ENCODE peak calls at places on chromosomes 6 and 20, in five cellular contexts. B, Z, V, D and A are unnamed samples.
A peak's percentile ranks its signal among the peaks of the same experiment; 100 is the strongest.

GRCh38 chr6:24140572-24140971 is 14.6 kb downstream of the NRSN1 start:
- DNase-seq in B (no peak), D (peak; percentile 27), V (no peak), Z (peak; percentile 61), A (no peak)

GRCh38 chr6:4809999-4810918 is 34.1 kb downstream of the CDYL start:
- DNase-seq in V (no peak), B (no peak), D (no peak), Z (no peak), A (no peak)

GRCh38 chr6:87742106-87742505 is 40.1 kb upstream of the AKIRIN2 start:
- DNase-seq in D (no peak), Z (no peak), B (no peak), V (no peak), A (no peak)

GRCh38 chr6:81834141-81834621 is 81.7 kb upstream of the TENT5A start:
- DNase-seq in D (no peak), B (no peak), V (peak; percentile 41), Z (peak; percentile 57), A (no peak)

GRCh38 chr20:32473231-32474008 is 111.7 kb downstream of the NOL4L start:
- DNase-seq in V (no peak), D (no peak), Z (no peak), B (no peak), A (no peak)

GRCh38 chr6:166440106-166440505 is 57.4 kb upstream of the MPC1 start:
- DNase-seq in B (no peak), V (no peak), D (no peak), Z (no peak), A (no peak)

GRCh38 chr20:59765599-59766177 is 161.3 kb downstream of the PHACTR3 start:
- DNase-seq in D (no peak), B (no peak), Z (no peak), V (no peak), A (no peak)

GRCh38 chr6:29490055-29490454 is 2.3 kb upstream of the MAS1L start:
- DNase-seq in D (no peak), B (no peak), V (no peak), Z (no peak), A (no peak)

GRCh38 chr20:38997622-38998021 is 35.5 kb downstream of the DHX35 start:
- DNase-seq in B (peak; percentile 87), Z (no peak), D (no peak), V (no peak), A (no peak)

GRCh38 chr6:35310265-35310831 is 12.7 kb downstream of the DEF6 start:
- DNase-seq in Z (no peak), B (no peak), D (no peak), V (no peak), A (no peak)

GRCh38 chr6:43386492-43386891 is 17.0 kb upstream of the ZNF318 start:
- DNase-seq in V (no peak), Z (no peak), B (no peak), D (no peak), A (no peak)

GRCh38 chr20:4169360-4170214 is 154.2 kb upstream of the RNF24 start:
- DNase-seq in D (no peak), B (no peak), Z (no peak), V (no peak), A (no peak)

GRCh38 chr6:7316658-7317533 is 3.9 kb upstream of the SSR1 start:
- DNase-seq in B (no peak), Z (no peak), V (no peak), D (no peak), A (no peak)

GRCh38 chr6:53086302-53086701 is 21.1 kb downstream of the FBXO9 start:
- DNase-seq in Z (no peak), D (no peak), V (no peak), B (no peak), A (no peak)

GRCh38 chr6:53080813-53081212 is 15.6 kb downstream of the FBXO9 start:
- DNase-seq in V (no peak), Z (no peak), D (no peak), B (no peak), A (no peak)
- H3K36me3 ChIP-seq in V (peaks cover 100% of the 10 kb centered on the region), Z (peaks cover 39% of the 10 kb centered on the region), D (no peaks in the 10 kb centered on the region), B (peaks cover 17% of the 10 kb centered on the region), A (peaks cover 38% of the 10 kb centered on the region)

GRCh38 chr20:17911927-17912326 is 56.7 kb downstream of the SNX5 start:
- DNase-seq in D (no peak), Z (no peak), B (no peak), V (no peak), A (no peak)

GRCh38 chr20:17910828-17911294 is 57.7 kb downstream of the SNX5 start:
- DNase-seq in Z (peak; percentile 49), D (peak; percentile 74), V (no peak), B (no peak), A (no peak)

GRCh38 chr20:17905544-17905943 is 63.0 kb downstream of the SNX5 start:
- DNase-seq in B (no peak), Z (no peak), V (no peak), D (no peak), A (no peak)

GRCh38 chr20:17912916-17913315 is 55.7 kb downstream of the SNX5 start:
- DNase-seq in V (no peak), D (no peak), Z (no peak), B (no peak), A (no peak)

DNA sequence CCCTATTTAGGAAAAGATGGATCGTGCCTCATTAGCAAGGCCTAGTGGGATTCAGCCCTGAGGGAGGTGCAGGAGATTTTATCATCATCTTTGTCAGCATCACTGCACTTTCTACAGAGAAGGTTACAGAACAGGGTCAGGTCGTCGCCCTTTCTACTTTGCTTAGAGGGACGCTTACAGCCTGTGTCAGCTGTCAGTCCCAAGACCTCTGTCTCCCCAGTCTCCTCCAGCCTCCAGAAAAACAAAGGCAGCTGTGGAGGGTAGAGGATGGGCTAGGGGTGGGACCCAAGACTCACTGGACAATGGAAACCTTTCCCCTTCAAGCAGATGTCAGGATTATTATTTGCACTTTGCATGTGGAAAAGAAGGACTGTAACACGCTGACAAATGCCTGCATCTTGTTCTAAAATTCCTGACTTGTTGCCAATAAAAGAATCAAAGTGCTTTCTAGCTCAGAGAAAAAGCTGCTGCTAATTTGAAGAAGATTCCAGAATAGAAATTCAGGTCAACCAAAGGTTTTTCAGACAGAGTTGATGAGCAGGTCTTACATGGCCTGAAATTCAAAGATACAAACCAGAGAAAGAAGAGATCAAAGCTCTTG is 58.7 kb downstream of the SNX5 start:
- DNase-seq in D (no peak), V (no peak), B (no peak), Z (no peak), A (no peak)
- H3K27ac ChIP-seq in D (peak overlapping the region; percentile 68), V (peak overlapping the region; percentile 64), B (no peak overlapping the region), Z (peak overlapping the region; percentile 74), A (no peak overlapping the region)

GRCh38 chr20:63196756-63197470 is 19.0 kb downstream of the YTHDF1 start:
- DNase-seq in V (no peak), Z (no peak), D (no peak), B (no peak), A (no peak)
- H3K36me3 ChIP-seq in V (peaks cover 61% of the 10 kb centered on the region), Z (peaks cover 4% of the 10 kb centered on the region), D (no peaks in the 10 kb centered on the region), B (peaks cover 6% of the 10 kb centered on the region), A (peaks cover 18% of the 10 kb centered on the region)

GRCh38 chr6:143962644-143962929 is 45.5 kb downstream of the PLAGL1 start:
- DNase-seq in V (no peak), B (no peak), Z (no peak), D (peak; percentile 34), A (no peak)
- H3K27ac ChIP-seq in V (peak overlapping the region; percentile 19), B (no peak overlapping the region), Z (no peak overlapping the region), D (peak overlapping the region; percentile 31), A (no peak overlapping the region)

GRCh38 chr6:33686981-33687975 is 24.2 kb downstream of the UQCC2 start:
- DNase-seq in D (no peak), B (no peak), V (no peak), Z (no peak), A (no peak)
- H3K36me3 ChIP-seq in D (no peaks in the 10 kb centered on the region), B (peaks cover 13% of the 10 kb centered on the region), V (peaks cover 100% of the 10 kb centered on the region), Z (no peaks in the 10 kb centered on the region), A (no peaks in the 10 kb centered on the region)

GRCh38 chr20:57380081-57380750 is 11.0 kb upstream of the RBM38 start:
- DNase-seq in V (peak; percentile 23), D (no peak), B (no peak), Z (peak; percentile 20), A (no peak)

GRCh38 chr20:57379263-57379647 is 11.9 kb upstream of the RBM38 start:
- DNase-seq in D (no peak), Z (no peak), V (no peak), B (no peak), A (no peak)

GRCh38 chr20:57378646-57379262 is 12.4 kb upstream of the RBM38 start:
- DNase-seq in Z (no peak), B (no peak), V (no peak), D (no peak), A (no peak)

GRCh38 chr20:57377350-57377749 is 13.8 kb upstream of the RBM38 start:
- DNase-seq in V (no peak), Z (no peak), B (no peak), D (no peak), A (no peak)

GRCh38 chr20:57378107-57378506 is 13.1 kb upstream of the RBM38 start:
- DNase-seq in Z (no peak), D (no peak), V (peak; percentile 17), B (no peak), A (no peak)
- H3K27ac ChIP-seq in Z (no peak overlapping the region), D (no peak overlapping the region), V (no peak overlapping the region), B (no peak overlapping the region), A (no peak overlapping the region)

DNA sequence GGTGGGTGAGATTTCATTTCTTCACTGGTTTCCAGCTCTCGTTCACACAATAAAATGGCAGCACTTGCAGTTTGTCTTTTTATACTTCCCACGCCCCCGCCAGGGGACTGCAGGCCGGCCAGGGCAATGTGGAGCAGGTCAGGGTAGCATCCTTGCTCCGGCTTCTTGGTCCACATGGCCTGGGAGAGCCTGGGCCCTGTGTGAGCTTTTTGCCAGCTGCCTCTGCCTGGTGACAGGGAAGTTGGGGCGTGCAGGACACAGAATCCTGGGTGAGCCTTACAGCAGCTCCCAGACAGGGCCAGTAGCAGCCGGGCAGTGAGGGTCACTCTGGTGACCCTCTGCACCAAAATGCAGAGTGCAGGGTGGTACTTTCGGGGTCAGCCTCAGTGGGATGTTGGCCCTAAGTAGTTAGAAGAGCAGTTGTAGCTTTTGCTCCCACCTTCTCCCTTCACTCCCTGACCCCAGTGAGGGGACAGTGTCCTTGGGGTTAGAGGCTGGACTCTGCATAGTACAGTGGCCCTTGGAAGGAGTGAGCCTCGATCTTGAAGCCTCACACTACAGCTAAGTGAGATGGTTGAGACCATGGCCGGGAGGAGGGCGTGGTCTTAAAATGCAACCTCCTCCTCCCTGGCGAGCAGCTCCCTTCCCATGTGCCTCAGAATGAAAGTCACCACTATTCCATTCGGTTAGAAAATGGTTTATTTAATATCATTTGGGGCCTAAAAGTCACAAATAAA is 23.8 kb downstream of the PYGB start:
- DNase-seq in D (peak; percentile 11), Z (peak; percentile 18), B (no peak), V (peak; percentile 20), A (no peak)
- H3K36me3 ChIP-seq in D (no peaks in the 10 kb centered on the region), Z (peaks cover 12% of the 10 kb centered on the region), B (peaks cover 15% of the 10 kb centered on the region), V (peaks cover 76% of the 10 kb centered on the region), A (peaks cover 64% of the 10 kb centered on the region)